ENCODE peak calls at places on chromosome 16, in four cellular contexts. N is heart right ventricle, Y is osteocyte, Q is lower leg skin. U is an unnamed sample.

GRCh38 chr16:71467810-71468209 is 5.8 kb upstream of the ZNF23 start:
- DNase-seq in N (peak), Y (no peak), Q (no peak), U (peak)

GRCh38 chr16:86508947-86509758 is 1.2 kb upstream of the FOXF1 start:
- DNase-seq in N (peak), Y (no peak), Q (no peak), U (peak)

GRCh38 chr16:62240722-62241121 is 204.5 kb upstream of the CDH8 start:
- DNase-seq in N (no peak), Y (no peak), Q (no peak), U (peak)

GRCh38 chr16:75621170-75621477 is 2.0 kb downstream of the ADAT1 start:
- DNase-seq in N (no peak), Y (no peak), Q (no peak), U (no peak)

GRCh38 chr16:11112723-11113348 is 143.2 kb downstream of the SOCS1 start:
- DNase-seq in N (no peak), Y (no peak), Q (no peak), U (no peak)

GRCh38 chr16:66728804-66729203 is 22.6 kb downstream of the DYNC1LI2 start:
- DNase-seq in N (no peak), Y (no peak), Q (no peak), U (no peak)

GRCh38 chr16:25108054-25108453 is 3.5 kb upstream of the LCMT1 start:
- DNase-seq in N (no peak), Y (no peak), Q (no peak), U (no peak)

GRCh38 chr16:56470666-56471065 is 19.3 kb downstream of the OGFOD1 start:
- DNase-seq in N (no peak), Y (no peak), Q (no peak), U (no peak)

GRCh38 chr16:11042205-11042604 is 97.8 kb downstream of the CLEC16A start:
- DNase-seq in N (no peak), Y (no peak), Q (no peak), U (no peak)

GRCh38 chr16:4260360-4260759 is 12.5 kb downstream of the TFAP4 start:
- DNase-seq in N (no peak), Y (no peak), Q (no peak), U (no peak)

U was measured in astrocyte.